ENCODE peak calls at places on chromosomes 6 and 20, in seven cellular contexts. One of them, this sample, is unnamed.

GRCh38 chr6:144953552-144954240 is 668.6 kb downstream of the UTRN start:
- DNase-seq in HepG2: no peak
- DNase-seq in GM23248: peak
- DNase-seq in sigmoid colon: no peak
- DNase-seq in bronchial epithelial cell: peak
- DNase-seq in BE2C: no peak
- DNase-seq in mesenchymal stem cell: no peak
- DNase-seq in this sample: peak

GRCh38 chr6:144033816-144034540 is 25.9 kb upstream of the PLAGL1 start:
- DNase-seq in GM23248: peak
- DNase-seq in BE2C: no peak
- DNase-seq in bronchial epithelial cell: peak
- DNase-seq in HepG2: no peak
- DNase-seq in mesenchymal stem cell: peak
- DNase-seq in sigmoid colon: no peak
- DNase-seq in this sample: peak

GRCh38 chr20:5220334-5221077 is 93.7 kb downstream of the CDS2 start:
- DNase-seq in GM23248: no peak
- DNase-seq in HepG2: no peak
- DNase-seq in BE2C: no peak
- DNase-seq in sigmoid colon: no peak
- DNase-seq in bronchial epithelial cell: no peak
- DNase-seq in mesenchymal stem cell: no peak
- DNase-seq in this sample: no peak

GRCh38 chr6:30612687-30613248 is 4.3 kb downstream of the PPP1R10 start:
- DNase-seq in bronchial epithelial cell: no peak
- DNase-seq in mesenchymal stem cell: peak
- DNase-seq in GM23248: peak
- DNase-seq in HepG2: no peak
- DNase-seq in BE2C: no peak
- DNase-seq in sigmoid colon: peak
- DNase-seq in this sample: no peak

GRCh38 chr6:13762648-13763441 is 51.2 kb upstream of the RANBP9 start:
- DNase-seq in BE2C: no peak
- DNase-seq in bronchial epithelial cell: peak
- DNase-seq in mesenchymal stem cell: peak
- DNase-seq in sigmoid colon: peak
- DNase-seq in HepG2: no peak
- DNase-seq in GM23248: peak
- DNase-seq in this sample: peak

GRCh38 chr20:36745234-36745926 is 510 bp downstream of the NDRG3 start:
- DNase-seq in HepG2: peak
- DNase-seq in BE2C: peak
- DNase-seq in mesenchymal stem cell: peak
- DNase-seq in bronchial epithelial cell: no peak
- DNase-seq in sigmoid colon: peak
- DNase-seq in GM23248: peak
- DNase-seq in this sample: peak

GRCh38 chr6:100346828-100347227 is 117.9 kb downstream of the SIM1 start:
- DNase-seq in mesenchymal stem cell: no peak
- DNase-seq in bronchial epithelial cell: peak
- DNase-seq in sigmoid colon: no peak
- DNase-seq in GM23248: peak
- DNase-seq in HepG2: no peak
- DNase-seq in BE2C: no peak
- DNase-seq in this sample: peak

GRCh38 chr20:17935186-17935585 is 33.4 kb downstream of the SNX5 start:
- DNase-seq in sigmoid colon: no peak
- DNase-seq in HepG2: no peak
- DNase-seq in mesenchymal stem cell: peak
- DNase-seq in GM23248: peak
- DNase-seq in BE2C: no peak
- DNase-seq in bronchial epithelial cell: no peak
- DNase-seq in this sample: no peak

GRCh38 chr20:4550740-4551139 is 171.0 kb upstream of the PRND start:
- DNase-seq in sigmoid colon: no peak
- DNase-seq in BE2C: no peak
- DNase-seq in bronchial epithelial cell: peak
- DNase-seq in GM23248: peak
- DNase-seq in HepG2: no peak
- DNase-seq in mesenchymal stem cell: no peak
- DNase-seq in this sample: peak

GRCh38 chr20:52178691-52179090 is 12.9 kb downstream of the ZFP64 start:
- DNase-seq in GM23248: no peak
- DNase-seq in sigmoid colon: no peak
- DNase-seq in HepG2: no peak
- DNase-seq in BE2C: no peak
- DNase-seq in mesenchymal stem cell: no peak
- DNase-seq in bronchial epithelial cell: no peak
- DNase-seq in this sample: no peak

GRCh38 chr6:1873781-1874180 is 264.1 kb downstream of the FOXC1 start:
- DNase-seq in sigmoid colon: no peak
- DNase-seq in BE2C: no peak
- DNase-seq in HepG2: no peak
- DNase-seq in GM23248: no peak
- DNase-seq in bronchial epithelial cell: no peak
- DNase-seq in mesenchymal stem cell: no peak
- DNase-seq in this sample: no peak

GRCh38 chr6:45590225-45590624 is 212.5 kb upstream of the SUPT3H start:
- DNase-seq in BE2C: no peak
- DNase-seq in GM23248: peak
- DNase-seq in mesenchymal stem cell: peak
- DNase-seq in sigmoid colon: no peak
- DNase-seq in bronchial epithelial cell: peak
- DNase-seq in HepG2: no peak
- DNase-seq in this sample: peak

GRCh38 chr6:163356324-163356723 is 58.2 kb upstream of the QKI start:
- DNase-seq in mesenchymal stem cell: peak
- DNase-seq in bronchial epithelial cell: no peak
- DNase-seq in GM23248: peak
- DNase-seq in HepG2: no peak
- DNase-seq in sigmoid colon: peak
- DNase-seq in BE2C: peak
- DNase-seq in this sample: peak

GRCh38 chr20:32203556-32204484 is 3.7 kb downstream of the PLAGL2 start:
- DNase-seq in GM23248: peak
- DNase-seq in sigmoid colon: no peak
- DNase-seq in bronchial epithelial cell: peak
- DNase-seq in HepG2: no peak
- DNase-seq in mesenchymal stem cell: no peak
- DNase-seq in BE2C: no peak
- DNase-seq in this sample: peak

GRCh38 chr6:121526282-121526681 is 90.8 kb downstream of the GJA1 start:
- DNase-seq in mesenchymal stem cell: no peak
- DNase-seq in HepG2: no peak
- DNase-seq in sigmoid colon: no peak
- DNase-seq in bronchial epithelial cell: no peak
- DNase-seq in GM23248: no peak
- DNase-seq in BE2C: no peak
- DNase-seq in this sample: no peak

GRCh38 chr6:82955841-82956240 is 109.8 kb downstream of the UBE3D start:
- DNase-seq in sigmoid colon: no peak
- DNase-seq in mesenchymal stem cell: peak
- DNase-seq in GM23248: peak
- DNase-seq in HepG2: no peak
- DNase-seq in bronchial epithelial cell: peak
- DNase-seq in BE2C: no peak
- DNase-seq in this sample: peak

GRCh38 chr20:266604-267562 is 9.4 kb downstream of the DEFB132 start:
- DNase-seq in GM23248: peak
- DNase-seq in bronchial epithelial cell: peak
- DNase-seq in sigmoid colon: peak
- DNase-seq in HepG2: peak
- DNase-seq in mesenchymal stem cell: peak
- DNase-seq in BE2C: peak
- DNase-seq in this sample: peak
- H3K4me3 ChIP-seq in GM23248: peak
- H3K4me3 ChIP-seq in bronchial epithelial cell: peak
- H3K4me3 ChIP-seq in sigmoid colon: peak
- H3K4me3 ChIP-seq in HepG2: peak
- H3K4me3 ChIP-seq in mesenchymal stem cell: peak
- H3K4me3 ChIP-seq in BE2C: peak
- H3K4me3 ChIP-seq in this sample: peak

GRCh38 chr6:26328265-26328844 is 36.6 kb upstream of the BTN3A2 start:
- DNase-seq in bronchial epithelial cell: no peak
- DNase-seq in HepG2: no peak
- DNase-seq in GM23248: no peak
- DNase-seq in BE2C: peak
- DNase-seq in sigmoid colon: no peak
- DNase-seq in mesenchymal stem cell: peak
- DNase-seq in this sample: peak
- H3K4me3 ChIP-seq in bronchial epithelial cell: peak
- H3K4me3 ChIP-seq in HepG2: peak
- H3K4me3 ChIP-seq in GM23248: peak
- H3K4me3 ChIP-seq in BE2C: peak
- H3K4me3 ChIP-seq in sigmoid colon: no peak
- H3K4me3 ChIP-seq in mesenchymal stem cell: peak
- H3K4me3 ChIP-seq in this sample: peak

GRCh38 chr20:44186674-44187053 is 324 bp downstream of the JPH2 start:
- DNase-seq in mesenchymal stem cell: no peak
- DNase-seq in GM23248: peak
- DNase-seq in HepG2: no peak
- DNase-seq in bronchial epithelial cell: no peak
- DNase-seq in BE2C: no peak
- DNase-seq in sigmoid colon: peak
- DNase-seq in this sample: no peak
- H3K4me3 ChIP-seq in mesenchymal stem cell: peak
- H3K4me3 ChIP-seq in GM23248: peak
- H3K4me3 ChIP-seq in HepG2: peak
- H3K4me3 ChIP-seq in bronchial epithelial cell: no peak
- H3K4me3 ChIP-seq in BE2C: peak
- H3K4me3 ChIP-seq in sigmoid colon: peak
- H3K4me3 ChIP-seq in this sample: peak

GRCh38 chr20:63536997-63537524 is at the start of gene PTK6:
- DNase-seq in mesenchymal stem cell: no peak
- DNase-seq in bronchial epithelial cell: peak
- DNase-seq in HepG2: no peak
- DNase-seq in BE2C: peak
- DNase-seq in sigmoid colon: no peak
- DNase-seq in GM23248: no peak
- DNase-seq in this sample: peak

GRCh38 chr20:63536241-63536977 is 767 bp downstream of the PTK6 start:
- DNase-seq in bronchial epithelial cell: peak
- DNase-seq in GM23248: peak
- DNase-seq in HepG2: no peak
- DNase-seq in mesenchymal stem cell: peak
- DNase-seq in sigmoid colon: no peak
- DNase-seq in BE2C: peak
- DNase-seq in this sample: peak

GRCh38 chr20:63538204-63539091 is 1.3 kb upstream of the PTK6 start:
- DNase-seq in BE2C: no peak
- DNase-seq in HepG2: peak
- DNase-seq in bronchial epithelial cell: peak
- DNase-seq in sigmoid colon: no peak
- DNase-seq in GM23248: no peak
- DNase-seq in mesenchymal stem cell: peak
- DNase-seq in this sample: peak

GRCh38 chr20:63539092-63539430 is 1.9 kb upstream of the PTK6 start:
- DNase-seq in HepG2: no peak
- DNase-seq in GM23248: no peak
- DNase-seq in BE2C: no peak
- DNase-seq in bronchial epithelial cell: no peak
- DNase-seq in mesenchymal stem cell: no peak
- DNase-seq in sigmoid colon: no peak
- DNase-seq in this sample: no peak

GRCh38 chr20:63537525-63538203 is 488 bp upstream of the PTK6 start:
- DNase-seq in sigmoid colon: peak
- DNase-seq in HepG2: peak
- DNase-seq in mesenchymal stem cell: peak
- DNase-seq in bronchial epithelial cell: peak
- DNase-seq in GM23248: peak
- DNase-seq in BE2C: peak
- DNase-seq in this sample: peak
- H3K4me3 ChIP-seq in sigmoid colon: peak
- H3K4me3 ChIP-seq in HepG2: peak
- H3K4me3 ChIP-seq in mesenchymal stem cell: peak
- H3K4me3 ChIP-seq in bronchial epithelial cell: peak
- H3K4me3 ChIP-seq in GM23248: peak
- H3K4me3 ChIP-seq in BE2C: peak
- H3K4me3 ChIP-seq in this sample: peak

GRCh38 chr6:16742116-16742515 is 19.1 kb downstream of the ATXN1 start:
- DNase-seq in BE2C: no peak
- DNase-seq in sigmoid colon: no peak
- DNase-seq in HepG2: no peak
- DNase-seq in mesenchymal stem cell: no peak
- DNase-seq in bronchial epithelial cell: no peak
- DNase-seq in GM23248: no peak
- DNase-seq in this sample: no peak
- H3K4me3 ChIP-seq in BE2C: no peak
- H3K4me3 ChIP-seq in sigmoid colon: no peak
- H3K4me3 ChIP-seq in HepG2: no peak
- H3K4me3 ChIP-seq in mesenchymal stem cell: no peak
- H3K4me3 ChIP-seq in bronchial epithelial cell: no peak
- H3K4me3 ChIP-seq in GM23248: no peak
- H3K4me3 ChIP-seq in this sample: no peak

DNA sequence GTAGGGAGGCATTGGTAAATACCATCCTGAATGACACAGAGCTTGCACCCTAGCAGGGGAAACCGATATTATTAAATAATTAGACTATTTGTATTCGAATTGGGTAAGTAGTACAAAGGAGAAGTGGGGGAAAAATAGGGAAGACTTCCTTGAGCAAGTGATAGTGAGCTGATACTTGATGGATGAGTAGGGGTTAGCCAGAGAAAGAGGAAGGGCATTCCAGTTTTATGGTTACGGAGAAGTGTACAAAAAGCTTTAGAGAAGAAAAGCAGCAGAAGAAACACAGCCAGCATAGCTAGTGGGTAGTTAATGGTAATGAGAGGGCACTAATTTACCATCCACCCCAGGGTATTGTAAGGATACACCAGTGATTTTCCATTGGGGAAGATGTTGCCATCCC is 1.6 kb downstream of the RIOK1 start:
- DNase-seq in HepG2: no peak
- DNase-seq in BE2C: no peak
- DNase-seq in GM23248: peak
- DNase-seq in bronchial epithelial cell: peak
- DNase-seq in sigmoid colon: no peak
- DNase-seq in mesenchymal stem cell: peak
- DNase-seq in this sample: no peak
- H3K4me3 ChIP-seq in HepG2: peak
- H3K4me3 ChIP-seq in BE2C: peak
- H3K4me3 ChIP-seq in GM23248: peak
- H3K4me3 ChIP-seq in bronchial epithelial cell: no peak
- H3K4me3 ChIP-seq in sigmoid colon: no peak
- H3K4me3 ChIP-seq in mesenchymal stem cell: peak
- H3K4me3 ChIP-seq in this sample: peak

This sample was measured in epithelial cell of esophagus.